ENCODE peak calls at places on chromosomes 11 and 22, in nine cellular contexts. One of them, this sample, is unnamed.
A peak's percentile ranks its signal among the peaks of the same experiment; 100 is the strongest.

GRCh38 chr22:39242809-39243442 is 1.9 kb downstream of the PDGFB start:
- DNase-seq in AG04450: no peak
- DNase-seq in mammary epithelial cell: peak; percentile 67
- DNase-seq in BJ: no peak
- DNase-seq in mucosa of descending colon: no peak
- DNase-seq in right atrium auricular region: no peak
- DNase-seq in GM12865: no peak
- DNase-seq in AG04449: no peak
- DNase-seq in fibroblast of lung: no peak
- DNase-seq in this sample: no peak

GRCh38 chr11:86608251-86608799 is 64.1 kb downstream of the ME3 start:
- DNase-seq in AG04450: peak; percentile 57
- DNase-seq in mammary epithelial cell: peak; percentile 72
- DNase-seq in BJ: peak; percentile 26
- DNase-seq in mucosa of descending colon: peak; percentile 76
- DNase-seq in right atrium auricular region: peak; percentile 72
- DNase-seq in GM12865: peak; percentile 63
- DNase-seq in AG04449: no peak
- DNase-seq in fibroblast of lung: peak; percentile 85
- DNase-seq in this sample: no peak

GRCh38 chr22:35023692-35024363 is 42.1 kb upstream of the ISX start:
- DNase-seq in AG04450: no peak
- DNase-seq in mammary epithelial cell: peak; percentile 32
- DNase-seq in BJ: no peak
- DNase-seq in mucosa of descending colon: peak; percentile 91
- DNase-seq in right atrium auricular region: no peak
- DNase-seq in GM12865: peak; percentile 87
- DNase-seq in AG04449: no peak
- DNase-seq in fibroblast of lung: peak; percentile 27
- DNase-seq in this sample: no peak

GRCh38 chr11:12170984-12171383 is 60.6 kb downstream of the MICAL2 start:
- DNase-seq in AG04450: no peak
- DNase-seq in mammary epithelial cell: no peak
- DNase-seq in BJ: no peak
- DNase-seq in mucosa of descending colon: no peak
- DNase-seq in right atrium auricular region: peak; percentile 81
- DNase-seq in GM12865: no peak
- DNase-seq in AG04449: no peak
- DNase-seq in fibroblast of lung: peak; percentile 83
- DNase-seq in this sample: peak; percentile 70

GRCh38 chr11:116960916-116961315 is 123.5 kb upstream of the APOA1 start:
- DNase-seq in AG04450: no peak
- DNase-seq in mammary epithelial cell: peak; percentile 76
- DNase-seq in BJ: peak; percentile 31
- DNase-seq in mucosa of descending colon: no peak
- DNase-seq in right atrium auricular region: no peak
- DNase-seq in GM12865: no peak
- DNase-seq in AG04449: no peak
- DNase-seq in fibroblast of lung: peak; percentile 72
- DNase-seq in this sample: peak; percentile 40

GRCh38 chr11:40306938-40307548 is 1152.4 kb downstream of the LRRC4C start:
- DNase-seq in AG04450: no peak
- DNase-seq in mammary epithelial cell: peak; percentile 32
- DNase-seq in BJ: no peak
- DNase-seq in mucosa of descending colon: no peak
- DNase-seq in right atrium auricular region: no peak
- DNase-seq in GM12865: peak; percentile 46
- DNase-seq in AG04449: no peak
- DNase-seq in fibroblast of lung: peak; percentile 67
- DNase-seq in this sample: peak; percentile 25

GRCh38 chr22:46233231-46233630 is 16.9 kb downstream of the CDPF1 start:
- DNase-seq in AG04450: no peak
- DNase-seq in mammary epithelial cell: peak; percentile 51
- DNase-seq in BJ: no peak
- DNase-seq in mucosa of descending colon: no peak
- DNase-seq in right atrium auricular region: no peak
- DNase-seq in GM12865: no peak
- DNase-seq in AG04449: no peak
- DNase-seq in fibroblast of lung: peak; percentile 8
- DNase-seq in this sample: peak; percentile 19

GRCh38 chr22:20642668-20643179 is 131.2 kb upstream of the SERPIND1 start:
- DNase-seq in AG04450: no peak
- DNase-seq in mammary epithelial cell: no peak
- DNase-seq in BJ: no peak
- DNase-seq in mucosa of descending colon: no peak
- DNase-seq in right atrium auricular region: no peak
- DNase-seq in GM12865: no peak
- DNase-seq in AG04449: no peak
- DNase-seq in fibroblast of lung: no peak
- DNase-seq in this sample: no peak

GRCh38 chr11:113006916-113007445 is 45.8 kb downstream of the NCAM1 start:
- DNase-seq in AG04450: no peak
- DNase-seq in mammary epithelial cell: no peak
- DNase-seq in BJ: no peak
- DNase-seq in mucosa of descending colon: no peak
- DNase-seq in right atrium auricular region: no peak
- DNase-seq in GM12865: no peak
- DNase-seq in AG04449: no peak
- DNase-seq in fibroblast of lung: no peak
- DNase-seq in this sample: no peak

GRCh38 chr11:57638005-57638760 is 11.5 kb downstream of the YPEL4 start:
- DNase-seq in AG04450: peak; percentile 58
- DNase-seq in mammary epithelial cell: peak; percentile 71
- DNase-seq in BJ: peak; percentile 51
- DNase-seq in mucosa of descending colon: peak; percentile 33
- DNase-seq in right atrium auricular region: peak; percentile 82
- DNase-seq in GM12865: peak; percentile 44
- DNase-seq in AG04449: no peak
- DNase-seq in fibroblast of lung: peak; percentile 84
- DNase-seq in this sample: peak; percentile 58

GRCh38 chr11:20259506-20259905 is 99.2 kb upstream of the DBX1 start:
- DNase-seq in AG04450: no peak
- DNase-seq in mammary epithelial cell: peak; percentile 8
- DNase-seq in BJ: no peak
- DNase-seq in mucosa of descending colon: no peak
- DNase-seq in right atrium auricular region: no peak
- DNase-seq in GM12865: no peak
- DNase-seq in AG04449: no peak
- DNase-seq in fibroblast of lung: no peak
- DNase-seq in this sample: no peak

GRCh38 chr11:74641905-74642304 is 49.5 kb downstream of the POLD3 start:
- DNase-seq in AG04450: no peak
- DNase-seq in mammary epithelial cell: no peak
- DNase-seq in BJ: no peak
- DNase-seq in mucosa of descending colon: no peak
- DNase-seq in right atrium auricular region: no peak
- DNase-seq in GM12865: no peak
- DNase-seq in AG04449: no peak
- DNase-seq in fibroblast of lung: peak; percentile 61
- DNase-seq in this sample: no peak

GRCh38 chr11:74644084-74644483 is 51.7 kb downstream of the POLD3 start:
- DNase-seq in AG04450: no peak
- DNase-seq in mammary epithelial cell: no peak
- DNase-seq in BJ: no peak
- DNase-seq in mucosa of descending colon: no peak
- DNase-seq in right atrium auricular region: no peak
- DNase-seq in GM12865: no peak
- DNase-seq in AG04449: no peak
- DNase-seq in fibroblast of lung: no peak
- DNase-seq in this sample: no peak

GRCh38 chr11:74642912-74643311 is 50.5 kb downstream of the POLD3 start:
- DNase-seq in AG04450: no peak
- DNase-seq in mammary epithelial cell: no peak
- DNase-seq in BJ: no peak
- DNase-seq in mucosa of descending colon: no peak
- DNase-seq in right atrium auricular region: no peak
- DNase-seq in GM12865: no peak
- DNase-seq in AG04449: no peak
- DNase-seq in fibroblast of lung: no peak
- DNase-seq in this sample: no peak

GRCh38 chr11:74639533-74639932 is 47.2 kb downstream of the POLD3 start:
- DNase-seq in AG04450: no peak
- DNase-seq in mammary epithelial cell: no peak
- DNase-seq in BJ: no peak
- DNase-seq in mucosa of descending colon: no peak
- DNase-seq in right atrium auricular region: no peak
- DNase-seq in GM12865: no peak
- DNase-seq in AG04449: no peak
- DNase-seq in fibroblast of lung: no peak
- DNase-seq in this sample: no peak

DNA sequence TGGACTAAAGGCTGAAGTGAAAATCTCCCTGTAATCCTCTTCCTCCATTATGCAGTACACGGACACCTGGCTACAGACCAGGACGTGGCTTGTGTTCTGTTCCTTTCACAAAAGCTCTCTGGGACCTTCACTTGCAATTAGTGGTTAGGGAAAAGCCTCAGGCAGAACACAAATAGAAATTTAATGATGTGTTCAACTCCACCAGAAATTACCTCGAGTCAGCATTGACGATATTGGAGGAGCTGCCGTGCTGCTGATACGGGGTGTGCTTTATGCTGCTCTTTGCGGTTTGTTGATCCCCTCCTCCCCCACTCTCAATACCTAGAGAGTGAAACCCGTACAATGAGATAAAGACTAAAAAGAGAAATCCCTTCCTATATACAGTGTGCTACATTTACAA is 48.9 kb downstream of the POLD3 start:
- DNase-seq in AG04450: no peak
- DNase-seq in mammary epithelial cell: no peak
- DNase-seq in BJ: no peak
- DNase-seq in mucosa of descending colon: no peak
- DNase-seq in right atrium auricular region: no peak
- DNase-seq in GM12865: no peak
- DNase-seq in AG04449: no peak
- DNase-seq in fibroblast of lung: no peak
- DNase-seq in this sample: no peak
- H3K4me3 ChIP-seq in AG04450: no peak overlapping the region
- H3K4me3 ChIP-seq in mammary epithelial cell: no peak overlapping the region
- H3K4me3 ChIP-seq in BJ: no peak overlapping the region
- H3K4me3 ChIP-seq in mucosa of descending colon: no peak overlapping the region
- H3K4me3 ChIP-seq in right atrium auricular region: no peak overlapping the region
- H3K4me3 ChIP-seq in GM12865: no peak overlapping the region
- H3K4me3 ChIP-seq in AG04449: no peak overlapping the region
- H3K4me3 ChIP-seq in fibroblast of lung: no peak overlapping the region
- H3K4me3 ChIP-seq in this sample: no peak overlapping the region

GRCh38 chr11:47589103-47589502 is 2.6 kb downstream of the FAM180B start:
- DNase-seq in AG04450: no peak
- DNase-seq in mammary epithelial cell: no peak
- DNase-seq in BJ: no peak
- DNase-seq in mucosa of descending colon: no peak
- DNase-seq in right atrium auricular region: no peak
- DNase-seq in GM12865: no peak
- DNase-seq in AG04449: no peak
- DNase-seq in fibroblast of lung: no peak
- DNase-seq in this sample: no peak
- H3K4me3 ChIP-seq in AG04450: no peak overlapping the region
- H3K4me3 ChIP-seq in mammary epithelial cell: no peak overlapping the region
- H3K4me3 ChIP-seq in BJ: no peak overlapping the region
- H3K4me3 ChIP-seq in mucosa of descending colon: no peak overlapping the region
- H3K4me3 ChIP-seq in right atrium auricular region: peak overlapping the region; percentile 13
- H3K4me3 ChIP-seq in GM12865: no peak overlapping the region
- H3K4me3 ChIP-seq in AG04449: no peak overlapping the region
- H3K4me3 ChIP-seq in fibroblast of lung: no peak overlapping the region
- H3K4me3 ChIP-seq in this sample: peak overlapping the region; percentile 42

GRCh38 chr11:117986981-117987495 is 844 bp downstream of the IL10RA start:
- DNase-seq in AG04450: no peak
- DNase-seq in mammary epithelial cell: peak; percentile 39
- DNase-seq in BJ: no peak
- DNase-seq in mucosa of descending colon: peak; percentile 54
- DNase-seq in right atrium auricular region: no peak
- DNase-seq in GM12865: peak; percentile 95
- DNase-seq in AG04449: no peak
- DNase-seq in fibroblast of lung: no peak
- DNase-seq in this sample: no peak

GRCh38 chr11:117985953-117986887 is at the start of gene IL10RA:
- DNase-seq in AG04450: no peak
- DNase-seq in mammary epithelial cell: peak; percentile 68
- DNase-seq in BJ: no peak
- DNase-seq in mucosa of descending colon: peak; percentile 86
- DNase-seq in right atrium auricular region: peak; percentile 86
- DNase-seq in GM12865: peak; percentile 94
- DNase-seq in AG04449: no peak
- DNase-seq in fibroblast of lung: peak; percentile 51
- DNase-seq in this sample: no peak

GRCh38 chr11:117992620-117993019 is 6.4 kb downstream of the IL10RA start:
- DNase-seq in AG04450: no peak
- DNase-seq in mammary epithelial cell: no peak
- DNase-seq in BJ: no peak
- DNase-seq in mucosa of descending colon: no peak
- DNase-seq in right atrium auricular region: no peak
- DNase-seq in GM12865: no peak
- DNase-seq in AG04449: no peak
- DNase-seq in fibroblast of lung: no peak
- DNase-seq in this sample: no peak

GRCh38 chr11:117992136-117992535 is 5.9 kb downstream of the IL10RA start:
- DNase-seq in AG04450: no peak
- DNase-seq in mammary epithelial cell: no peak
- DNase-seq in BJ: no peak
- DNase-seq in mucosa of descending colon: no peak
- DNase-seq in right atrium auricular region: no peak
- DNase-seq in GM12865: peak; percentile 48
- DNase-seq in AG04449: no peak
- DNase-seq in fibroblast of lung: no peak
- DNase-seq in this sample: no peak

DNA sequence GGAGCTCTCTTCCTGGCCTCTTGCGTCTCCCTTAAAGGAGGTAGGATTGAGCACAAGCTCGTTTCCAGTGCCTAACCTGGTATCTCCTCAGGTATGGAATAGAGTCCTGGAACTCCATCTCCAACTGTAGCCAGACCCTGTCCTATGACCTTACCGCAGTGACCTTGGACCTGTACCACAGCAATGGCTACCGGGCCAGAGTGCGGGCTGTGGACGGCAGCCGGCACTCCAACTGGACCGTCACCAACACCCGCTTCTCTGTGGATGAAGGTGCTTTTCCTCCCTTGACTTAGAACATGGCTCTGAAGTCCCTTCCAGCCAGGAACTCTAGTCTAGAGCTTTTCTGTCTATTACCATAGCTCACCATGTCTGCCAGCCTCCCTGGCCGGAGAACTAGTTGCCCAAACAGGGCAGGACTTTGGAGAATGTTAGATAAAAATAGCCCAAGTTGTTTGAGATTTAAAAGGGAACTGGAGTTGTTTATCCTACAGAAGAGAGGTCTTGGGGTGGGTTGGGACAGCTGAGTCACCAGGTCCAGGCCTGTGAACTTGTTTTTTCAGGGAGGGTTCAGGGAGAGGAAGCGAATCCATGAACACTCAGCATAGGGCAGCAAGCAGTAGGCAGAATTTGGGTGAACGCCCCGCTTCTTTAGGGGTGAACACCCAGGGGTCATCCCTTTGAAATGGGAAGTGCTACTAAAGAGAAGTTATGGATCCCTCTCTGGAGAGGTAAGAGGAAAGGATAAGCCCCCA is 3.3 kb downstream of the IL10RA start:
- DNase-seq in AG04450: no peak
- DNase-seq in mammary epithelial cell: no peak
- DNase-seq in BJ: no peak
- DNase-seq in mucosa of descending colon: no peak
- DNase-seq in right atrium auricular region: no peak
- DNase-seq in GM12865: no peak
- DNase-seq in AG04449: no peak
- DNase-seq in fibroblast of lung: no peak
- DNase-seq in this sample: no peak
- H3K4me3 ChIP-seq in AG04450: no peak overlapping the region
- H3K4me3 ChIP-seq in mammary epithelial cell: no peak overlapping the region
- H3K4me3 ChIP-seq in BJ: no peak overlapping the region
- H3K4me3 ChIP-seq in mucosa of descending colon: no peak overlapping the region
- H3K4me3 ChIP-seq in right atrium auricular region: peak overlapping the region; percentile 16
- H3K4me3 ChIP-seq in GM12865: no peak overlapping the region
- H3K4me3 ChIP-seq in AG04449: no peak overlapping the region
- H3K4me3 ChIP-seq in fibroblast of lung: no peak overlapping the region
- H3K4me3 ChIP-seq in this sample: no peak overlapping the region

GRCh38 chr22:49964136-49964492 is 3.5 kb downstream of the PIM3 start:
- DNase-seq in AG04450: no peak
- DNase-seq in mammary epithelial cell: no peak
- DNase-seq in BJ: no peak
- DNase-seq in mucosa of descending colon: peak; percentile 20
- DNase-seq in right atrium auricular region: no peak
- DNase-seq in GM12865: no peak
- DNase-seq in AG04449: no peak
- DNase-seq in fibroblast of lung: no peak
- DNase-seq in this sample: no peak
- H3K4me3 ChIP-seq in AG04450: peak overlapping the region; percentile 82
- H3K4me3 ChIP-seq in mammary epithelial cell: no peak overlapping the region
- H3K4me3 ChIP-seq in BJ: no peak overlapping the region
- H3K4me3 ChIP-seq in mucosa of descending colon: no peak overlapping the region
- H3K4me3 ChIP-seq in right atrium auricular region: no peak overlapping the region
- H3K4me3 ChIP-seq in GM12865: peak overlapping the region; percentile 92
- H3K4me3 ChIP-seq in AG04449: no peak overlapping the region
- H3K4me3 ChIP-seq in fibroblast of lung: no peak overlapping the region
- H3K4me3 ChIP-seq in this sample: no peak overlapping the region

This sample was measured in skeletal muscle cell.